ENCODE peak calls at places on chromosomes 16 and 17, in five cellular contexts. One of them, this sample, is unnamed.

GRCh38 chr17:19418312-19418992 is 7.4 kb downstream of the RNF112 start:
- DNase-seq in NCI-H1417: no peak
- DNase-seq in ascending aorta: no peak
- DNase-seq in AG04450: no peak
- DNase-seq in activated T-helper 1 cell treated with anti-CD3 and anti-CD28 coated beads, Interleukin-12 subunit alpha, Interleukin-12 subunit beta, Interleukin-2, Interleukin-4 antibody, amounts not matched to agents 30 ng/mL and 10 ng/mL and 1 ng/mL, durations not matched to agents 14 hours and 24 hours and 36 hours: no peak
- DNase-seq in this sample: no peak

GRCh38 chr17:45735488-45735887 is 48.6 kb upstream of the CRHR1 start:
- DNase-seq in NCI-H1417: no peak
- DNase-seq in ascending aorta: no peak
- DNase-seq in AG04450: no peak
- DNase-seq in activated T-helper 1 cell treated with anti-CD3 and anti-CD28 coated beads, Interleukin-12 subunit alpha, Interleukin-12 subunit beta, Interleukin-2, Interleukin-4 antibody, amounts not matched to agents 30 ng/mL and 10 ng/mL and 1 ng/mL, durations not matched to agents 14 hours and 24 hours and 36 hours: no peak
- DNase-seq in this sample: no peak

GRCh38 chr16:87464691-87465300 is 28.0 kb downstream of the ZCCHC14 start:
- DNase-seq in NCI-H1417: no peak
- DNase-seq in ascending aorta: peak
- DNase-seq in AG04450: peak
- DNase-seq in activated T-helper 1 cell treated with anti-CD3 and anti-CD28 coated beads, Interleukin-12 subunit alpha, Interleukin-12 subunit beta, Interleukin-2, Interleukin-4 antibody, amounts not matched to agents 30 ng/mL and 10 ng/mL and 1 ng/mL, durations not matched to agents 14 hours and 24 hours and 36 hours: no peak
- DNase-seq in this sample: no peak

GRCh38 chr16:49556252-49557069 is 182.9 kb downstream of the C16orf78 start:
- DNase-seq in NCI-H1417: peak
- DNase-seq in ascending aorta: no peak
- DNase-seq in AG04450: no peak
- DNase-seq in activated T-helper 1 cell treated with anti-CD3 and anti-CD28 coated beads, Interleukin-12 subunit alpha, Interleukin-12 subunit beta, Interleukin-2, Interleukin-4 antibody, amounts not matched to agents 30 ng/mL and 10 ng/mL and 1 ng/mL, durations not matched to agents 14 hours and 24 hours and 36 hours: no peak
- DNase-seq in this sample: no peak

GRCh38 chr17:40951011-40951622 is 13.7 kb upstream of the KRT23 start:
- DNase-seq in NCI-H1417: no peak
- DNase-seq in ascending aorta: no peak
- DNase-seq in AG04450: no peak
- DNase-seq in activated T-helper 1 cell treated with anti-CD3 and anti-CD28 coated beads, Interleukin-12 subunit alpha, Interleukin-12 subunit beta, Interleukin-2, Interleukin-4 antibody, amounts not matched to agents 30 ng/mL and 10 ng/mL and 1 ng/mL, durations not matched to agents 14 hours and 24 hours and 36 hours: no peak
- DNase-seq in this sample: no peak

GRCh38 chr17:49993423-49994037 is 1.5 kb downstream of the DLX3 start:
- DNase-seq in NCI-H1417: peak
- DNase-seq in ascending aorta: no peak
- DNase-seq in AG04450: no peak
- DNase-seq in activated T-helper 1 cell treated with anti-CD3 and anti-CD28 coated beads, Interleukin-12 subunit alpha, Interleukin-12 subunit beta, Interleukin-2, Interleukin-4 antibody, amounts not matched to agents 30 ng/mL and 10 ng/mL and 1 ng/mL, durations not matched to agents 14 hours and 24 hours and 36 hours: peak
- DNase-seq in this sample: peak

GRCh38 chr17:41540921-41541625 is 13.0 kb upstream of the KRT19 start:
- DNase-seq in NCI-H1417: no peak
- DNase-seq in ascending aorta: no peak
- DNase-seq in AG04450: no peak
- DNase-seq in activated T-helper 1 cell treated with anti-CD3 and anti-CD28 coated beads, Interleukin-12 subunit alpha, Interleukin-12 subunit beta, Interleukin-2, Interleukin-4 antibody, amounts not matched to agents 30 ng/mL and 10 ng/mL and 1 ng/mL, durations not matched to agents 14 hours and 24 hours and 36 hours: no peak
- DNase-seq in this sample: no peak

GRCh38 chr16:88264641-88265285 is 118.0 kb upstream of the ZNF469 start:
- DNase-seq in NCI-H1417: no peak
- DNase-seq in ascending aorta: peak
- DNase-seq in AG04450: peak
- DNase-seq in activated T-helper 1 cell treated with anti-CD3 and anti-CD28 coated beads, Interleukin-12 subunit alpha, Interleukin-12 subunit beta, Interleukin-2, Interleukin-4 antibody, amounts not matched to agents 30 ng/mL and 10 ng/mL and 1 ng/mL, durations not matched to agents 14 hours and 24 hours and 36 hours: peak
- DNase-seq in this sample: no peak

GRCh38 chr16:67594956-67595355 is 32.6 kb downstream of the CTCF start:
- DNase-seq in NCI-H1417: no peak
- DNase-seq in ascending aorta: no peak
- DNase-seq in AG04450: no peak
- DNase-seq in activated T-helper 1 cell treated with anti-CD3 and anti-CD28 coated beads, Interleukin-12 subunit alpha, Interleukin-12 subunit beta, Interleukin-2, Interleukin-4 antibody, amounts not matched to agents 30 ng/mL and 10 ng/mL and 1 ng/mL, durations not matched to agents 14 hours and 24 hours and 36 hours: no peak
- DNase-seq in this sample: no peak

This sample was measured in DMS79 treated with DMSO at 0.1 percent for 48 hours.